ENCODE peak calls at places on chromosome 17, in ten cellular contexts. U is Peyer's patch, J is thyroid gland, A is left ventricle myocardium inferior, L is BE2C, C is cardiac muscle cell, F is DND-41, N is neural progenitor cell, Y is adrenal gland, D is AG04450. R is an unnamed sample. For H3K27me3, the result is how much of the 10 kb centered on the place peaks cover.

GRCh38 chr17:41565338-41565737 is 6.5 kb downstream of the KRT9 start:
- DNase-seq in U (no peak), J (no peak), A (no peak), L (no peak), C (no peak), F (no peak), N (no peak), Y (no peak), D (no peak), R (no peak)

GRCh38 chr17:82881292-82881823 is 41.5 kb upstream of the ZNF750 start:
- DNase-seq in U (no peak), J (no peak), A (peak), L (no peak), C (no peak), F (peak), N (no peak), Y (no peak), D (no peak), R (no peak)

GRCh38 chr17:16929281-16929680 is 42.6 kb downstream of the TNFRSF13B start:
- DNase-seq in U (no peak), J (no peak), A (peak), L (no peak), C (no peak), F (no peak), N (no peak), Y (no peak), D (no peak), R (no peak)

GRCh38 chr17:3794890-3795757 is 5.9 kb downstream of the ITGAE start:
- DNase-seq in U (peak), J (no peak), A (no peak), L (no peak), C (no peak), F (no peak), N (peak), Y (no peak), D (no peak), R (no peak)

GRCh38 chr17:64411999-64412771 is 21.5 kb upstream of the PECAM1 start:
- DNase-seq in U (peak), J (peak), A (peak), L (no peak), C (peak), F (no peak), N (peak), Y (peak), D (no peak), R (peak)

GRCh38 chr17:82947051-82947991 is 107.5 kb upstream of the ZNF750 start:
- DNase-seq in U (no peak), J (no peak), A (peak), L (no peak), C (no peak), F (no peak), N (no peak), Y (no peak), D (no peak), R (peak)

GRCh38 chr17:38456031-38456815 is 28.0 kb downstream of the ARHGAP23 start:
- DNase-seq in U (no peak), J (no peak), A (no peak), L (no peak), C (no peak), F (no peak), N (peak), Y (no peak), D (no peak), R (no peak)

GRCh38 chr17:18144261-18144660 is 35.7 kb downstream of the MYO15A start:
- DNase-seq in U (no peak), J (no peak), A (no peak), L (no peak), C (no peak), F (no peak), N (no peak), Y (no peak), D (no peak), R (no peak)

GRCh38 chr17:81609541-81610353 is 27.2 kb downstream of the NPLOC4 start:
- DNase-seq in U (no peak), J (no peak), A (no peak), L (no peak), C (no peak), F (no peak), N (no peak), Y (peak), D (no peak), R (no peak)

GRCh38 chr17:78759203-78759968 is 22.7 kb downstream of the CYTH1 start:
- DNase-seq in U (peak), J (peak), A (peak), L (peak), C (no peak), F (peak), N (no peak), Y (no peak), D (no peak), R (no peak)

GRCh38 chr17:78013683-78014467 is 55.4 kb downstream of the TNRC6C start:
- DNase-seq in U (peak), J (peak), A (no peak), L (peak), C (peak), F (peak), N (peak), Y (peak), D (peak), R (peak)

GRCh38 chr17:79026345-79027273 is 2.6 kb downstream of the C1QTNF1 start:
- DNase-seq in U (no peak), J (no peak), A (peak), L (no peak), C (no peak), F (no peak), N (no peak), Y (peak), D (no peak), R (no peak)

GRCh38 chr17:59641799-59642484 is 22.2 kb downstream of the CLTC start:
- DNase-seq in U (no peak), J (no peak), A (no peak), L (no peak), C (no peak), F (no peak), N (no peak), Y (no peak), D (no peak), R (no peak)

GRCh38 chr17:44398692-44399691 is 9.5 kb upstream of the ITGA2B start:
- DNase-seq in U (no peak), J (no peak), A (no peak), L (no peak), C (no peak), F (no peak), N (no peak), Y (no peak), D (no peak), R (no peak)

GRCh38 chr17:80848449-80849102 is 143.1 kb upstream of the CHMP6 start:
- DNase-seq in U (no peak), J (no peak), A (no peak), L (no peak), C (no peak), F (no peak), N (no peak), Y (no peak), D (no peak), R (no peak)

GRCh38 chr17:8223356-8224063 is 13.1 kb upstream of the AURKB start:
- DNase-seq in U (peak), J (peak), A (peak), L (peak), C (peak), F (peak), N (peak), Y (peak), D (no peak), R (peak)

GRCh38 chr17:14545156-14545906 is 244.4 kb downstream of the HS3ST3B1 start:
- DNase-seq in U (no peak), J (no peak), A (no peak), L (no peak), C (no peak), F (peak), N (peak), Y (no peak), D (no peak), R (no peak)

GRCh38 chr17:45719335-45720071 is 64.6 kb upstream of the CRHR1 start:
- DNase-seq in U (no peak), J (no peak), A (no peak), L (peak), C (peak), F (no peak), N (peak), Y (no peak), D (peak), R (no peak)

GRCh38 chr17:77795685-77796084 is 162.8 kb upstream of the TNRC6C start:
- DNase-seq in U (no peak), J (no peak), A (no peak), L (no peak), C (no peak), F (no peak), N (no peak), Y (no peak), D (no peak), R (no peak)

GRCh38 chr17:50953831-50954601 is 87.9 kb upstream of the TOB1 start:
- DNase-seq in U (no peak), J (peak), A (peak), L (peak), C (no peak), F (peak), N (peak), Y (peak), D (peak), R (peak)

GRCh38 chr17:9434502-9435113 is 141.0 kb downstream of the STX8 start:
- DNase-seq in U (no peak), J (no peak), A (no peak), L (no peak), C (no peak), F (no peak), N (no peak), Y (no peak), D (no peak), R (no peak)

GRCh38 chr17:50414808-50415207 is 11.2 kb upstream of the ACSF2 start:
- DNase-seq in U (no peak), J (no peak), A (no peak), L (no peak), C (no peak), F (no peak), N (no peak), Y (no peak), D (no peak), R (no peak)

GRCh38 chr17:10702574-10702973 is 5.2 kb downstream of the ADPRM start:
- DNase-seq in U (no peak), J (no peak), A (no peak), L (no peak), C (no peak), F (no peak), N (no peak), Y (no peak), D (no peak), R (no peak)

GRCh38 chr17:73591278-73592078 is 52.8 kb downstream of the SDK2 start:
- DNase-seq in U (peak), J (peak), A (no peak), L (no peak), C (no peak), F (peak), N (no peak), Y (no peak), D (no peak), R (no peak)

GRCh38 chr17:38465420-38466345 is 37.4 kb downstream of the ARHGAP23 start:
- DNase-seq in U (no peak), J (peak), A (peak), L (no peak), C (no peak), F (no peak), N (no peak), Y (peak), D (no peak), R (peak)

GRCh38 chr17:3635474-3636153 is 436 bp downstream of the SHPK start:
- DNase-seq in U (no peak), J (no peak), A (no peak), L (no peak), C (no peak), F (no peak), N (no peak), Y (peak), D (no peak), R (no peak)

GRCh38 chr17:76268991-76269981 is 4.1 kb downstream of the UBALD2 start:
- DNase-seq in U (no peak), J (peak), A (no peak), L (no peak), C (peak), F (no peak), N (no peak), Y (no peak), D (no peak), R (no peak)

GRCh38 chr17:76266244-76266938 is 1.2 kb downstream of the UBALD2 start:
- DNase-seq in U (peak), J (peak), A (no peak), L (no peak), C (no peak), F (peak), N (no peak), Y (no peak), D (no peak), R (no peak)

GRCh38 chr17:76267051-76267576 is 2.0 kb downstream of the UBALD2 start:
- DNase-seq in U (no peak), J (no peak), A (no peak), L (no peak), C (no peak), F (no peak), N (no peak), Y (no peak), D (no peak), R (no peak)

GRCh38 chr17:76270127-76270592 is 5.0 kb downstream of the UBALD2 start:
- DNase-seq in U (peak), J (no peak), A (no peak), L (no peak), C (no peak), F (no peak), N (no peak), Y (no peak), D (no peak), R (no peak)

GRCh38 chr17:76268015-76268749 is 3.0 kb downstream of the UBALD2 start:
- DNase-seq in U (peak), J (peak), A (peak), L (no peak), C (no peak), F (peak), N (no peak), Y (peak), D (no peak), R (peak)
- H3K4me3 ChIP-seq in U (peak), J (no peak), A (peak), L (no peak), C (no peak), F (peak), N (no peak), Y (no peak), D (no peak), R (no peak)

GRCh38 chr17:40425741-40426140 is 8.0 kb upstream of the TOP2A start:
- DNase-seq in U (no peak), J (no peak), A (no peak), L (no peak), C (no peak), F (no peak), N (no peak), Y (no peak), D (no peak), R (no peak)

GRCh38 chr17:40427002-40427491 is 9.4 kb upstream of the TOP2A start:
- DNase-seq in U (no peak), J (no peak), A (no peak), L (no peak), C (no peak), F (peak), N (no peak), Y (peak), D (no peak), R (no peak)

GRCh38 chr17:40418428-40418706 is 671 bp upstream of the TOP2A start:
- DNase-seq in U (peak), J (peak), A (no peak), L (no peak), C (no peak), F (no peak), N (no peak), Y (no peak), D (no peak), R (no peak)

GRCh38 chr17:40419559-40420331 is 2.0 kb upstream of the TOP2A start:
- DNase-seq in U (no peak), J (no peak), A (no peak), L (no peak), C (no peak), F (no peak), N (peak), Y (no peak), D (no peak), R (no peak)

GRCh38 chr17:40422990-40423611 is 5.4 kb upstream of the TOP2A start:
- DNase-seq in U (no peak), J (no peak), A (no peak), L (peak), C (no peak), F (no peak), N (peak), Y (no peak), D (no peak), R (no peak)
- TF ChIP-seq CTCF in U (no peak), J (no peak), A (no peak), L (peak), C (no peak), F (peak), N (peak), Y (no peak), D (no peak), R (no peak)

DNA sequence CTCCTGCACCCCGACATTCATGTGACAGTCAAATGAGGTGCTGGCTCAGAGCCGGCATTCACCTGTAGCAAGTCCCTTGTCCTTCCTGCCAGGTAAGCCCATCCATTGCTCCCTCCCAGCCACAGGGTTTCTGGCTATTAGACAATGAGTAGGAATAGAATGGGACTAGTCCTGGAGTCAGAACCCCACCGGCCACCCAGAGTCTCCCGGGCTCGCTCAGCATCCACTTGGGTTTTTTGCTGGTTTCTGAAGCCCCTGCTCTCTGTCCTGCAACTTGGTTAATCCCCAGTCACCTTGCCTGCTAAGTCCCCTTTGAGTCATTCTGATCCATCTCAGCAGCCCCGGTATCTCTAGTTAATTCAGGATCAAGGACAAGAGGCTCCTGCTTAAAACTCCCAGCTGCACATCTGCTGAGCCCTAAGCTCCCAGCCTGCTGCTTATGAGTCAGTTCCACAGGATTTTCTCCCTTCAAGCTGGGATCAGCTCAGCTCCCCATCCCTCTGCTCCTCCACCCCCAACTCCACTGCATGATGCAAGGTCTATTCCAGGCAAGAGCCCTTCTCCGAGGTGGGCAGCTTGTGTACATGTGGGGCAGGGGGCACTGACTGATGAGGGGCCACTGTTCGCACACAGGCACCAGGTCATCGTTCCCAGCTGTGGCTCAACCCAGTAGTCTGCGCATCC is 19.9 kb upstream of the MRPS23 start:
- DNase-seq in U (no peak), J (no peak), A (no peak), L (no peak), C (no peak), F (no peak), N (no peak), Y (no peak), D (peak), R (no peak)
- H3K27me3 ChIP-seq in U (under half), J (under half), A (under half), L (under half), C (under half), F (under half), N (under half), Y (under half), D (under half), R (under half)

DNA sequence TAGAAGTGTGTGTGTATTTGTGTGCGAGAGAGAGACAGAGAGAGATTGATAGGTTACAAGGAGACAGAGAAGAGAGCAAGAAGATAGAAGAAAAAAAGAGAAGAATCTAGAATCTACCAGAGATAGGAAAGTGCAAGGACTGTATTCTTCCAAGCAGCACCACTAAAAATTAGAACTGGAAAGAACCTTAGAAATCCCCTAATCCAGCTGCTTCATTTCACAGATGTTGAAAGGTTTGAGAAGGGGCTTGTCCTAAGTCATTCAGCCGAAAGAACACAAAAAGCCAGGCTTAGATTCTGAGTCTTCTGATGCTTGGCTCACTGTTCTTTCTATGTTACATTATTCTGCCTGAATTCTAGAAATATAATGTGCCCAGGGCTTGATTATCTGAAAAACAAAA is 92.2 kb downstream of the HS3ST3A1 start:
- DNase-seq in U (no peak), J (no peak), A (no peak), L (no peak), C (no peak), F (no peak), N (peak), Y (no peak), D (no peak), R (no peak)
- H3K4me3 ChIP-seq in U (no peak), J (no peak), A (no peak), L (no peak), C (no peak), F (no peak), N (no peak), Y (no peak), D (no peak), R (no peak)

GRCh38 chr17:43324205-43324893 is 74.4 kb upstream of the ARL4D start:
- DNase-seq in U (peak), J (no peak), A (no peak), L (peak), C (no peak), F (no peak), N (peak), Y (no peak), D (no peak), R (no peak)
- TF ChIP-seq CTCF in U (no peak), J (no peak), A (peak), L (peak), C (no peak), F (no peak), N (peak), Y (no peak), D (peak), R (no peak)